ENCODE peak calls at places on chromosomes 2 and 18, in ten cellular contexts. C is T1000; G is PC-3; F is anterior cingulate cortex; J is NCI-H1417; L is activated CD8-positive, alpha-beta T cell treated with anti-CD3 and anti-CD28 coated beads for 36 hours; D is Kasumi-1; U is ACHN; K is NCI-H2029; E is suprapubic skin. I is an unnamed sample.

GRCh38 chr2:139122711-139123158 is 342.5 kb upstream of the NXPH2 start:
- DNase-seq in U (peak; percentile 66), G (peak; percentile 96), D (no peak), F (no peak), J (no peak), K (no peak), L (no peak), C (peak; percentile 21), E (no peak), I (no peak)

GRCh38 chr18:48792611-48793368 is 158.0 kb downstream of the SMAD7 start:
- DNase-seq in U (no peak), J (no peak), D (no peak), L (no peak), F (no peak), K (no peak), E (peak; percentile 16), G (no peak), C (no peak), I (no peak)

GRCh38 chr2:32136097-32136496 is 29.6 kb upstream of the SLC30A6 start:
- DNase-seq in L (no peak), E (no peak), F (no peak), K (no peak), C (no peak), J (no peak), G (no peak), U (peak; percentile 66), D (no peak), I (no peak)

GRCh38 chr2:12006841-12007240 is 260.4 kb downstream of the LPIN1 start:
- DNase-seq in D (no peak), F (no peak), E (no peak), U (no peak), L (no peak), J (no peak), G (peak; percentile 25), C (no peak), K (no peak), I (no peak)

GRCh38 chr18:48028716-48029115 is 98.3 kb upstream of the SMAD2 start:
- DNase-seq in L (no peak), K (no peak), C (no peak), E (no peak), F (no peak), G (peak; percentile 23), D (no peak), U (no peak), J (no peak), I (no peak)

GRCh38 chr2:174965551-174965950 is 39.6 kb downstream of the CHN1 start:
- DNase-seq in C (no peak), J (no peak), D (no peak), U (no peak), G (no peak), K (no peak), E (no peak), F (no peak), L (no peak), I (no peak)

GRCh38 chr2:191302459-191303155 is 57.4 kb downstream of the MYO1B start:
- DNase-seq in L (peak; percentile 23), F (no peak), K (no peak), E (no peak), G (peak; percentile 46), U (peak; percentile 46), C (no peak), D (peak; percentile 36), J (no peak), I (no peak)

GRCh38 chr2:191539068-191539467 is 138.9 kb upstream of the NABP1 start:
- DNase-seq in D (peak; percentile 54), C (no peak), J (peak; percentile 4), U (peak; percentile 43), L (peak; percentile 63), K (no peak), F (no peak), E (no peak), G (peak; percentile 53), I (no peak)

GRCh38 chr2:236955675-236956618 is 129.7 kb upstream of the COPS8 start:
- DNase-seq in J (no peak), C (peak; percentile 9), L (peak; percentile 31), K (no peak), U (no peak), F (no peak), D (no peak), E (peak; percentile 27), G (no peak), I (no peak)

GRCh38 chr18:43279015-43279758 is 1.9 kb upstream of the SYT4 start:
- DNase-seq in E (no peak), J (peak; percentile 84), F (no peak), U (peak; percentile 15), D (peak; percentile 5), K (peak; percentile 90), L (no peak), G (no peak), C (no peak), I (no peak)

GRCh38 chr2:196137271-196137670 is 34.1 kb downstream of the STK17B start:
- DNase-seq in F (no peak), G (peak; percentile 29), L (no peak), E (no peak), U (no peak), J (no peak), D (no peak), C (no peak), K (no peak), I (no peak)

GRCh38 chr2:74261204-74261864 is 62.9 kb downstream of the MTHFD2 start:
- DNase-seq in J (no peak), L (no peak), G (peak; percentile 80), C (no peak), U (peak; percentile 60), D (no peak), K (no peak), E (no peak), F (no peak), I (peak; percentile 41)

GRCh38 chr2:229719926-229720652 is 5.7 kb upstream of the DNER start:
- DNase-seq in J (no peak), C (no peak), K (no peak), G (no peak), U (no peak), F (no peak), E (no peak), D (no peak), L (no peak), I (no peak)

GRCh38 chr2:10370390-10370789 is 67.7 kb downstream of the HPCAL1 start:
- DNase-seq in J (no peak), L (no peak), E (no peak), U (no peak), K (no peak), C (no peak), G (no peak), D (no peak), F (no peak), I (no peak)